ENCODE peak calls at places on chromosome 7, in eight cellular contexts. I is frontal cortex; U is activated naive CD4-positive, alpha-beta T cell; T is H54; A is AG09309; C is nephron progenitor cell; O is ACHN; N is stimulated activated effector memory CD8-positive, alpha-beta T cell treated with anti-CD3 and anti-CD28 coated beads, Interleukin-12 subunit alpha, Interleukin-12 subunit beta, amount 100 ng/mL, for 72 hours. R is an unnamed sample.

GRCh38 chr7:29627631-29628030 is 64.0 kb downstream of the PRR15 start:
- DNase-seq in I (no peak), U (no peak), T (no peak), A (no peak), C (no peak), O (no peak), N (no peak), R (no peak)

GRCh38 chr7:48350515-48350914 is 179.3 kb downstream of the ABCA13 start:
- DNase-seq in I (no peak), U (no peak), T (no peak), A (no peak), C (no peak), O (no peak), N (no peak), R (no peak)

GRCh38 chr7:92590711-92591310 is 621 bp upstream of the FAM133B start:
- DNase-seq in I (no peak), U (no peak), T (no peak), A (no peak), C (no peak), O (no peak), N (no peak), R (no peak)

GRCh38 chr7:75835688-75836285 is 22.2 kb upstream of the CCL24 start:
- DNase-seq in I (no peak), U (no peak), T (no peak), A (no peak), C (no peak), O (no peak), N (no peak), R (no peak)

GRCh38 chr7:18165176-18165575 is 137.5 kb upstream of the PRPS1L1 start:
- DNase-seq in I (no peak), U (no peak), T (no peak), A (no peak), C (no peak), O (no peak), N (no peak), R (no peak)

GRCh38 chr7:114922652-114923402 is 933 bp downstream of the MDFIC start:
- DNase-seq in I (peak; percentile 29), U (peak; percentile 29), T (peak; percentile 35), A (no peak), C (peak; percentile 53), O (peak; percentile 77), N (peak; percentile 78), R (peak; percentile 55)

GRCh38 chr7:135744938-135745701 is 3.5 kb downstream of the FAM180A start:
- DNase-seq in I (no peak), U (no peak), T (peak; percentile 60), A (peak; percentile 79), C (no peak), O (no peak), N (no peak), R (no peak)

GRCh38 chr7:81462672-81463071 is 307.2 kb downstream of the HGF start:
- DNase-seq in I (no peak), U (no peak), T (no peak), A (peak; percentile 38), C (no peak), O (no peak), N (no peak), R (no peak)

GRCh38 chr7:35519971-35520809 is 174.7 kb downstream of the HERPUD2 start:
- DNase-seq in I (no peak), U (no peak), T (peak; percentile 88), A (peak; percentile 17), C (peak; percentile 71), O (peak; percentile 82), N (peak; percentile 80), R (peak; percentile 71)

GRCh38 chr7:133688483-133689239 is 435.8 kb downstream of the EXOC4 start:
- DNase-seq in I (no peak), U (no peak), T (no peak), A (peak; percentile 41), C (no peak), O (no peak), N (no peak), R (no peak)

GRCh38 chr7:28068811-28069216 is 111.8 kb downstream of the JAZF1 start:
- DNase-seq in I (no peak), U (no peak), T (peak; percentile 26), A (no peak), C (no peak), O (no peak), N (no peak), R (no peak)

GRCh38 chr7:124655990-124656389 is 109.6 kb downstream of the GPR37 start:
- DNase-seq in I (no peak), U (no peak), T (no peak), A (no peak), C (no peak), O (no peak), N (no peak), R (no peak)

GRCh38 chr7:44309271-44310091 is 15.9 kb downstream of the CAMK2B start:
- DNase-seq in I (peak; percentile 47), U (no peak), T (no peak), A (no peak), C (peak; percentile 79), O (no peak), N (peak; percentile 58), R (peak; percentile 67)

GRCh38 chr7:112546723-112547513 is 66.1 kb downstream of the LSMEM1 start:
- DNase-seq in I (no peak), U (no peak), T (no peak), A (no peak), C (no peak), O (peak; percentile 16), N (no peak), R (no peak)

GRCh38 chr7:44615149-44615611 is 8.8 kb downstream of the OGDH start:
- DNase-seq in I (no peak), U (no peak), T (peak; percentile 70), A (no peak), C (no peak), O (no peak), N (no peak), R (no peak)

GRCh38 chr7:144256112-144256511 is 8.5 kb downstream of the OR2A7 start:
- DNase-seq in I (no peak), U (no peak), T (no peak), A (no peak), C (no peak), O (peak; percentile 3), N (no peak), R (no peak)

GRCh38 chr7:45031829-45032228 is 31.8 kb downstream of the CCM2 start:
- DNase-seq in I (no peak), U (no peak), T (no peak), A (no peak), C (no peak), O (no peak), N (no peak), R (no peak)

GRCh38 chr7:26944486-26944885 is 80.1 kb upstream of the SKAP2 start:
- DNase-seq in I (no peak), U (no peak), T (no peak), A (no peak), C (no peak), O (no peak), N (no peak), R (no peak)

GRCh38 chr7:69598487-69599148 is 343 bp downstream of the AUTS2 start:
- DNase-seq in I (peak; percentile 75), U (no peak), T (peak; percentile 57), A (no peak), C (peak; percentile 50), O (no peak), N (no peak), R (peak; percentile 44)

GRCh38 chr7:75937958-75938786 is 23.2 kb downstream of the POR start:
- DNase-seq in I (peak; percentile 44), U (no peak), T (peak; percentile 67), A (peak; percentile 77), C (no peak), O (peak; percentile 87), N (no peak), R (no peak)

GRCh38 chr7:43942997-43943701 is 16.9 kb downstream of the UBE2D4 start:
- DNase-seq in I (no peak), U (no peak), T (no peak), A (no peak), C (no peak), O (peak; percentile 9), N (no peak), R (no peak)

GRCh38 chr7:130490287-130490686 is 1.6 kb upstream of the MEST start:
- DNase-seq in I (peak; percentile 26), U (no peak), T (no peak), A (no peak), C (peak; percentile 57), O (no peak), N (no peak), R (no peak)

GRCh38 chr7:3927446-3928110 is 626.5 kb downstream of the SDK1 start:
- DNase-seq in I (no peak), U (no peak), T (no peak), A (no peak), C (no peak), O (no peak), N (no peak), R (no peak)

GRCh38 chr7:120738816-120739215 is 119.1 kb downstream of the TSPAN12 start:
- DNase-seq in I (no peak), U (no peak), T (no peak), A (no peak), C (no peak), O (no peak), N (no peak), R (no peak)

R was measured in germinal center.